ENCODE peak calls at places on chromosomes 7 and 10, in ten cellular contexts. F, H, X, R, M, C, Q, U, S and E are unnamed samples.

GRCh38 chr7:157757776-157758467 is 421.1 kb downstream of the DNAJB6 start:
- DNase-seq in R (no peak), X (no peak), M (no peak), C (no peak), U (no peak), S (peak), Q (no peak), F (no peak), H (no peak), E (no peak)

GRCh38 chr10:10642741-10643280 is 374.9 kb upstream of the CELF2 start:
- DNase-seq in H (no peak), R (no peak), Q (no peak), C (no peak), S (peak), F (no peak), X (no peak), U (peak), M (no peak), E (peak)

GRCh38 chr7:158502068-158502750 is 85.4 kb downstream of the PTPRN2 start:
- DNase-seq in H (no peak), S (peak), M (no peak), C (no peak), Q (no peak), R (no peak), X (no peak), F (no peak), U (no peak), E (no peak)

GRCh38 chr7:17690030-17690429 is 250.3 kb downstream of the SNX13 start:
- DNase-seq in F (no peak), S (no peak), U (peak), C (no peak), R (peak), H (no peak), Q (no peak), X (no peak), M (no peak), E (peak)

GRCh38 chr10:126131338-126131737 is 235.0 kb downstream of the FANK1 start:
- DNase-seq in F (no peak), H (no peak), Q (no peak), C (no peak), S (no peak), X (no peak), M (no peak), R (no peak), U (peak), E (no peak)

GRCh38 chr10:94349327-94349726 is 13.4 kb downstream of the NOC3L start:
- DNase-seq in U (peak), X (no peak), R (no peak), C (no peak), F (no peak), S (no peak), M (no peak), Q (no peak), H (no peak), E (no peak)

GRCh38 chr10:91391915-91392314 is 18.2 kb upstream of the HECTD2 start:
- DNase-seq in M (no peak), H (no peak), U (no peak), R (no peak), Q (no peak), X (no peak), F (peak), C (no peak), S (peak), E (no peak)

GRCh38 chr7:37028909-37029440 is 304.7 kb upstream of the AOAH start:
- DNase-seq in U (no peak), F (no peak), Q (no peak), S (no peak), R (no peak), C (no peak), H (no peak), M (no peak), X (no peak), E (no peak)

GRCh38 chr10:103915794-103916193 is 2.2 kb downstream of the STN1 start:
- DNase-seq in C (peak), F (no peak), U (peak), M (no peak), H (peak), X (peak), Q (no peak), S (no peak), R (no peak), E (no peak)

GRCh38 chr7:157768198-157768597 is 431.4 kb downstream of the DNAJB6 start:
- DNase-seq in Q (no peak), R (no peak), X (no peak), C (no peak), S (no peak), M (no peak), F (no peak), U (no peak), H (no peak), E (no peak)

GRCh38 chr10:69125554-69125953 is 1.6 kb downstream of the VPS26A start:
- DNase-seq in X (no peak), S (no peak), H (no peak), F (no peak), R (no peak), C (no peak), U (no peak), M (no peak), Q (no peak), E (no peak)

GRCh38 chr10:128843972-128844371 is 623.1 kb upstream of the MGMT start:
- DNase-seq in M (no peak), F (no peak), U (no peak), C (no peak), Q (no peak), H (no peak), R (peak), S (no peak), X (no peak), E (no peak)